ENCODE peak calls at places on chromosomes 7 and 10, in nine cellular contexts. G is WTC11, Z is heart left ventricle, V is heart right ventricle, T is ascending aorta, S is choroid plexus epithelial cell, F is kidney, K is left lung, N is fibroblast of the aortic adventitia. A is an unnamed sample.
A peak's percentile ranks its signal among the peaks of the same experiment; 100 is the strongest.

GRCh38 chr10:108592926-108593325 is 1330.4 kb downstream of the XPNPEP1 start:
- DNase-seq in S (no peak), F (no peak), Z (no peak), K (no peak), T (no peak), N (no peak), G (no peak), V (no peak), A (no peak)

GRCh38 chr7:80804581-80804980 is 114.3 kb downstream of the SEMA3C start:
- DNase-seq in T (no peak), F (no peak), S (no peak), N (no peak), Z (no peak), G (no peak), V (no peak), K (no peak), A (no peak)

GRCh38 chr7:132876576-132876975 is 205.3 kb downstream of the CHCHD3 start:
- DNase-seq in G (no peak), T (no peak), S (no peak), Z (no peak), N (no peak), K (no peak), F (no peak), V (no peak), A (no peak)

GRCh38 chr7:103540986-103541385 is 95.0 kb upstream of the SLC26A5 start:
- DNase-seq in Z (peak; percentile 86), T (peak; percentile 9), N (peak; percentile 12), S (no peak), V (peak; percentile 83), F (peak; percentile 80), K (no peak), G (no peak), A (no peak)

GRCh38 chr7:131117439-131117838 is 210.2 kb upstream of the MKLN1 start:
- DNase-seq in G (no peak), K (no peak), N (no peak), Z (no peak), T (no peak), S (no peak), V (no peak), F (no peak), A (no peak)

GRCh38 chr10:4755286-4756009 is 70.6 kb upstream of the AKR1E2 start:
- DNase-seq in V (no peak), Z (no peak), G (no peak), S (no peak), T (no peak), N (no peak), F (peak; percentile 46), K (no peak), A (no peak)

GRCh38 chr10:91257310-91257709 is 36.8 kb downstream of the PCGF5 start:
- DNase-seq in G (no peak), F (no peak), T (no peak), Z (no peak), S (no peak), V (no peak), K (no peak), N (no peak), A (no peak)

GRCh38 chr7:28330384-28331070 is 81.8 kb upstream of the CREB5 start:
- DNase-seq in V (no peak), G (no peak), N (peak; percentile 30), T (no peak), K (no peak), S (peak; percentile 25), F (no peak), Z (no peak), A (no peak)

GRCh38 chr10:74418285-74418872 is 267.4 kb downstream of the ADK start:
- DNase-seq in V (no peak), T (no peak), K (no peak), G (no peak), S (peak; percentile 29), Z (no peak), N (no peak), F (no peak), A (no peak)

GRCh38 chr10:88101666-88102065 is 238.2 kb downstream of the PTEN start:
- DNase-seq in V (no peak), K (no peak), G (no peak), N (no peak), Z (no peak), T (no peak), S (no peak), F (no peak), A (no peak)

GRCh38 chr7:151888079-151888673 is 11.3 kb upstream of the PRKAG2 start:
- DNase-seq in N (no peak), F (peak; percentile 12), S (no peak), Z (no peak), K (no peak), T (no peak), V (no peak), G (no peak), A (no peak)

GRCh38 chr7:27112361-27112760 is 9.9 kb upstream of the HOXA2 start:
- DNase-seq in V (no peak), S (no peak), Z (no peak), N (peak; percentile 31), F (no peak), K (no peak), G (no peak), T (no peak), A (no peak)

GRCh38 chr10:73471226-73471625 is 24.6 kb downstream of the PPP3CB start:
- DNase-seq in Z (no peak), N (no peak), G (no peak), V (no peak), T (no peak), K (no peak), S (no peak), F (no peak), A (no peak)

GRCh38 chr7:129405527-129405926 is 28.7 kb upstream of the STRIP2 start:
- DNase-seq in Z (no peak), F (no peak), S (no peak), G (no peak), N (no peak), T (no peak), K (no peak), V (no peak), A (no peak)

GRCh38 chr7:131879424-131879823 is 323.0 kb upstream of the PODXL start:
- DNase-seq in S (no peak), F (no peak), K (no peak), T (no peak), G (no peak), Z (no peak), N (no peak), V (no peak), A (no peak)

GRCh38 chr7:87225696-87226095 is 6.2 kb upstream of the TMEM243 start:
- DNase-seq in S (peak; percentile 26), T (no peak), G (no peak), Z (no peak), N (peak; percentile 14), K (no peak), V (no peak), F (no peak), A (no peak)

GRCh38 chr7:28069788-28070187 is 110.8 kb downstream of the JAZF1 start:
- DNase-seq in S (peak; percentile 81), G (no peak), V (peak; percentile 50), T (no peak), F (no peak), N (peak; percentile 88), K (peak; percentile 62), Z (peak; percentile 65), A (no peak)

GRCh38 chr7:77855371-77856083 is 57.0 kb downstream of the PHTF2 start:
- DNase-seq in N (peak; percentile 53), S (peak; percentile 58), V (peak; percentile 46), T (no peak), F (no peak), Z (peak; percentile 83), K (peak; percentile 46), G (no peak), A (no peak)

GRCh38 chr10:35507519-35508109 is 97.5 kb upstream of the GJD4 start:
- DNase-seq in V (no peak), T (no peak), N (no peak), Z (no peak), S (no peak), F (no peak), K (no peak), G (no peak), A (no peak)

GRCh38 chr10:35511649-35512048 is 93.5 kb upstream of the GJD4 start:
- DNase-seq in S (no peak), N (no peak), G (no peak), F (no peak), K (no peak), V (no peak), T (no peak), Z (no peak), A (no peak)

GRCh38 chr10:35508647-35509046 is 96.5 kb upstream of the GJD4 start:
- DNase-seq in F (no peak), T (no peak), Z (no peak), S (no peak), K (no peak), V (no peak), N (no peak), G (no peak), A (no peak)

GRCh38 chr10:35506741-35507140 is 98.4 kb upstream of the GJD4 start:
- DNase-seq in V (no peak), F (no peak), S (no peak), K (no peak), Z (no peak), G (no peak), T (no peak), N (no peak), A (no peak)

DNA sequence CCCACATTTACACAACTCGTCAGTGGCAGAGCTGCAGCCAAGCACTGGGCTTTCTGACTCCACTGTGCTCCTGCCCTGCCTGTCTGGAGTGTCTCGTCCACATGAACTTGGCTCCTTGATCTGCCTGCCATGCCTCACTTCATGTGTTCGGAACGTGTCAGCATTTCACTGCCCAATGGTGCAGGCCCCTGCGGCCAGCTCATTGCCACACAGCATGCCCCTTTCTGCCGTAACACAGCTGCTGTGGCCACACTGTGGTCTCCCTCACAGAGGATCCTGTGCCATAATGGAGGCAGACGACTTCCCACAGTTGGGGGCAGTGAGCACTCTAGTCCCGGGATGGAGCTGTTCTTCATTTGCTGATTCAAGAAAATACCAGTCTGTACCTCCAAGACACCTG is 94.2 kb upstream of the GJD4 start:
- DNase-seq in K (no peak), G (no peak), F (no peak), S (no peak), N (no peak), Z (no peak), T (no peak), V (no peak), A (no peak)
- TF ChIP-seq CTCF in K (no peak), G (no peak), F (no peak), S (no peak), N (no peak), Z (no peak), T (no peak), V (no peak), A (no peak)

GRCh38 chr7:369981-370621 is 80.1 kb downstream of the FOXL3 start:
- DNase-seq in Z (peak; percentile 5), S (no peak), N (no peak), V (no peak), T (no peak), K (peak; percentile 29), F (no peak), G (no peak), A (no peak)
- TF ChIP-seq CTCF in Z (no peak), S (no peak), N (no peak), V (no peak), T (no peak), K (no peak), F (no peak), G (no peak), A (no peak)

GRCh38 chr7:140304071-140304799 is 94.1 kb downstream of the SLC37A3 start:
- DNase-seq in Z (no peak), N (peak; percentile 51), F (no peak), T (no peak), S (peak; percentile 70), K (no peak), G (no peak), V (no peak), A (no peak)
- TF ChIP-seq CTCF in Z (peak; percentile 41), N (no peak), F (peak; percentile 3), T (peak; percentile 8), S (peak; percentile 60), K (peak; percentile 26), G (no peak), V (peak; percentile 56), A (peak; percentile 70)

GRCh38 chr7:15643000-15643705 is 43.3 kb downstream of the MEOX2 start:
- DNase-seq in G (no peak), K (no peak), F (no peak), S (no peak), Z (peak; percentile 18), T (no peak), N (no peak), V (no peak), A (no peak)
- TF ChIP-seq CTCF in G (no peak), K (no peak), F (no peak), S (no peak), Z (no peak), T (no peak), N (no peak), V (no peak), A (peak; percentile 10)